ENCODE peak calls at places on chromosomes 16 and 17, in seven cellular contexts. R is K562, T is H1, J is GM12891, K is SK-N-SH, Y is GM12878, A is HepG2. P is an unnamed sample.

GRCh38 chr17:15398291-15398690 is 56.9 kb upstream of the TEKT3 start:
- DNase-seq in R (no peak), T (no peak), J (no peak), K (peak), Y (no peak), A (no peak), P (no peak)

GRCh38 chr17:47275245-47275984 is 21.8 kb downstream of the ITGB3 start:
- DNase-seq in R (peak), T (peak), J (no peak), K (peak), Y (no peak), A (no peak), P (no peak)

GRCh38 chr17:64084086-64084939 is 45.6 kb downstream of the ERN1 start:
- DNase-seq in R (peak), T (no peak), J (no peak), K (no peak), Y (no peak), A (peak), P (no peak)

GRCh38 chr17:9645858-9646555 is 690 bp downstream of the USP43 start:
- DNase-seq in R (peak), T (peak), J (peak), K (peak), Y (no peak), A (peak), P (peak)

GRCh38 chr17:55202906-55203305 is 61.9 kb upstream of the HLF start:
- DNase-seq in R (no peak), T (no peak), J (no peak), K (no peak), Y (no peak), A (no peak), P (no peak)

GRCh38 chr17:50679008-50679544 is 28.6 kb downstream of the ANKRD40 start:
- DNase-seq in R (no peak), T (no peak), J (no peak), K (no peak), Y (no peak), A (peak), P (no peak)

GRCh38 chr17:78179372-78179771 is 7.5 kb downstream of the TK1 start:
- DNase-seq in R (no peak), T (no peak), J (no peak), K (no peak), Y (no peak), A (no peak), P (no peak)

GRCh38 chr17:41580651-41581365 is 5.9 kb downstream of the KRT14 start:
- DNase-seq in R (no peak), T (no peak), J (no peak), K (no peak), Y (no peak), A (no peak), P (no peak)

GRCh38 chr16:5791011-5791410 is 693.4 kb upstream of the EEF2KMT start:
- DNase-seq in R (no peak), T (no peak), J (no peak), K (no peak), Y (no peak), A (no peak), P (no peak)

GRCh38 chr17:1709971-1710806 is at the start of gene TLCD2:
- DNase-seq in R (peak), T (peak), J (no peak), K (peak), Y (no peak), A (no peak), P (no peak)

DNA sequence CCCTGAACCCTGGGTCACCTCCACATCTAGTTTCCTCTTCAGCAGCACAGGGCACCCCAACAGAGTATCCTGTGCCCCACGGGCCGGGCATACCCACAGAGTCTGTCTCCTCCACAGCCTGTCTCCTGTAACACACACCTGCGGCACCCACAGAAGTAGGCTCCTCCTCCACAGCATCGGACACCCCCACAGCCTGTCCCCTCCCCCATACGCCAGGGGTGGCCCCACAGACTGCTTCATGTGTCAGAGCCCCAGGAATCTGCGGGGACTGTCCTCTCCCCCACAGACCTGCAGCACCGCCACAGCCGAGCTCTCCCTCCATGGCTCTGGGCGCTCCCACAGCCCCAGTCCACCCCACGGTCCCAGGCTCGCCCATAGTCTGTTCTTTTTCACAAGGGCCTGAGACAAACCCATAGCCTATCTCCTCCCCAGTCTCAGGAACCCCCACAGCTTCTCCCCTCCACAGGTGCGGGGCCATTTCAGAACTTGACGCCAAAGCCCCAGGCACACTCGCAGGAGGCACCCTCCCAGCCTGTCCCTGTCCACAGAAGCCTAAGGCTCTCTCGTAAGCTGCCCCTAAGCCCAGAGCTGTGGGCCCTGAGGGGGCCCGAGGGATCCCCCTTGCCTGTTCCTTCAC is 1.4 kb downstream of the KIAA0753 start:
- DNase-seq in R (peak), T (no peak), J (no peak), K (no peak), Y (no peak), A (no peak), P (no peak)
- TF ChIP-seq TAF1 in R (no peak), T (no peak), J (no peak), K (no peak), Y (no peak), A (no peak), P (no peak)

DNA sequence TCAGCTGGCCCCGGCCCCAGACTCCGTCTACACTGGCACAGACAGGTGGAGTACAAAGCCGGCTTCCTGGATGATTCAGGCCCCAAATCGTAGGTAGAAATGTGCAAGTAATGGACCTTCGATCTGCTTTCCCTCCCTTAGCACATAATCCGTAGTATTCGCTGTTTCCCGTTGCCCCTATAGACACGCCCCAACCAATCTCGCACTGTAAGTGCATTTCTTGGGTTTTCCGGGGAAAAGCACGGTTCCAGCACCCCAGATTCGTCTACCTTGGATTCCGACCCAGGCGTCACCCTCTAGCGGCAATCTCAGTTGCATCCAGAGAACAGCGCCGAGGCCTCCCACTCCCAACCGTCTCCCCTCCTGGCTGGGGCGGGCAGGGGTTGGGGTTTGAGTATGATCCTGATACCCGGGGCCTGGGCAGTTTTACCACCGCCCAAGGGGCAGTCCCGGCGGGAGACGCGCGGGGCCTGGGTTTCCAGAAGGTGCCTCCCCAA is 12.1 kb upstream of the FOXF1 start:
- DNase-seq in R (no peak), T (no peak), J (no peak), K (no peak), Y (no peak), A (no peak), P (no peak)
- TF ChIP-seq POLR2AphosphoS5 in R (no peak), T (no peak), J (no peak), K (no peak), Y (no peak), A (no peak), P (no peak)

GRCh38 chr17:70938311-70938710 is 769.0 kb downstream of the KCNJ2 start:
- DNase-seq in R (no peak), T (no peak), J (no peak), K (no peak), Y (no peak), A (no peak), P (no peak)
- TF ChIP-seq TAF1 in R (no peak), T (no peak), J (no peak), K (no peak), Y (no peak), A (no peak), P (no peak)

DNA sequence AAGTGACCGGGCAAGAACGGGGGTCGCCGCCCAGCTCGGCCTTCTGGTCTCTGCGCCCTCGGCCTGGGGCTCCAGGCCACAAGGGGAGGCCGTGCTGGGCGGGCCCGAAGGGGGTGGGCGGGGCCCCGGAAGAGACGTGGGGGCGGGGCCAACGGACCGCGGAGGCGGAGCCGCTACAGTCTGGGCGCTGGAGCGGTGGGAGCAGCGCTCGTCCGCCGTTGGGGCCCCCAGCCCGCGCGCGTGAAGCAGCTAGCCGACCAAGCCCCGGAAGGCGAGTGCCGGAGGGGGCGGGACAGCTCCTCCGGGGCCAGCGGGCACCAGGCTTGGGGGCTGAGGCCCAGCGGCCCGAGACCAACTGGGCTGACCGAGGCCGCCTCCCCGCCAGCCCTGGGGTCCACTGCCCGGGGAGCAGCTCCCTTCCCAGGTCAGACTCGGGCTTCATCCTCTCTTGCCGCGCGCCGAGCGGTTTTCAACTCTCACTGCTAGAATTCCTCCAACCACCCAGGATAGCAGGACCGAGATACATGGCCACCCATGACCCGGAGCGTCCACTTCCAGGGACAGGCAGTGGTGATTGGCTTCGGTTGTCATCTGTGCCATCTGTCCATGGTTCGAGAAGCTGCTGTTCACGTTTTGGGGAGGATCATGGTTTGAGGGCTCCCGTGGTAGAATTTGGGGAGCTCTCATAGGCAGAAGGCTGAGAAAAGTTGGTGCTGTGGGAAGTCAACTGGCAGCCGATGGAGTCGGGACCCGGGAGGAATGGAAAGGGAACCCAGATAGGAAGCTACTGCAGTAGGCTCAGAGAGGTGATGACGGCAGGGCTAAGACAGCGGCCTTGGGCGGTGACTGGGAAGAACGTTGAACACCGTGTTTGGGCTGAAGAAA is 44.6 kb upstream of the LCMT1 start:
- DNase-seq in R (peak), T (peak), J (peak), K (peak), Y (no peak), A (peak), P (peak)
- TF ChIP-seq POLR2AphosphoS5 in R (peak), T (peak), J (no peak), K (peak), Y (no peak), A (peak), P (peak)

GRCh38 chr17:44522883-44523671 is 19.9 kb upstream of the GPATCH8 start:
- DNase-seq in R (peak), T (peak), J (peak), K (peak), Y (peak), A (peak), P (peak)
- TF ChIP-seq TAF1 in R (no peak), T (no peak), J (no peak), K (no peak), Y (no peak), A (no peak), P (no peak)

GRCh38 chr16:16021020-16021419 is 71.6 kb downstream of the ABCC1 start:
- DNase-seq in R (no peak), T (no peak), J (no peak), K (no peak), Y (no peak), A (no peak), P (no peak)
- TF ChIP-seq POLR2AphosphoS5 in R (no peak), T (no peak), J (no peak), K (no peak), Y (no peak), A (no peak), P (no peak)

GRCh38 chr16:31179153-31179746 is 689 bp upstream of the FUS start:
- DNase-seq in R (no peak), T (no peak), J (no peak), K (no peak), Y (no peak), A (no peak), P (no peak)

GRCh38 chr16:31179747-31180458 is at the start of gene FUS:
- DNase-seq in R (peak), T (peak), J (peak), K (peak), Y (peak), A (peak), P (peak)

GRCh38 chr16:31183432-31184428 is 3.8 kb downstream of the FUS start:
- DNase-seq in R (no peak), T (no peak), J (no peak), K (no peak), Y (no peak), A (no peak), P (no peak)

GRCh38 chr16:31182391-31182790 is 2.5 kb downstream of the FUS start:
- DNase-seq in R (no peak), T (no peak), J (no peak), K (no peak), Y (no peak), A (no peak), P (no peak)

GRCh38 chr16:31181102-31181830 is 1.3 kb downstream of the FUS start:
- DNase-seq in R (peak), T (no peak), J (no peak), K (no peak), Y (no peak), A (no peak), P (no peak)
- TF ChIP-seq TAF1 in R (no peak), T (no peak), J (no peak), K (no peak), Y (no peak), A (no peak), P (no peak)

DNA sequence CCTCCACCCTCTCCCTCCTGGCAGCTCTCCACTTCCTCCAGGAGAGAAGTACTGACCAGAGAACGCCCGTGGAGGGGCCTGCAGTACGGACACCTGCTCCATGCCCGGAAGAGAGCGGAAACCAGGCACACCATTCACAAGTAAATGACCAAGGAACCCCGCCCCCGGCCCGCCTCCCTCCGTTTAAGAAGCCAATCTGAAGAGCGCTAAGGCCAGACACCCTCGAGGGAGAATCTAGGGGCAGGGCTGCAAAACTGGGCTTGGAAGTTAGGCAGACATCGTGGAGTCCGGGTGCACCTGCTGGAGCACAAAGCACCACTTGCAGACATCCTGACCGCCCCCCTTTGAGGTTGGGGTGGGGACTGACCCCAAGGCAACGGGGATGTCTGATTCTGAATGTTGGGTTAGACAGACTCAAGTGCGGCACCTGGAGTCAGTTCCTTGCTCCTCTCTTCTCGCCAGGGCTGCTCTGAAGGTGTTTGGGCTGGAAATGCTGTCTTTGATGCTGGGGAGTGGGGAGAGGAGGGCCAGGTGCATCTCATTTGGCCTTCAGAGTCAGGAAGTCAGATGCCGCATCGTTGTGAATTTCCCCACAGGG is 964 bp upstream of the FAAP100 start:
- DNase-seq in R (peak), T (peak), J (peak), K (peak), Y (peak), A (peak), P (peak)
- TF ChIP-seq POLR2AphosphoS5 in R (no peak), T (no peak), J (no peak), K (peak), Y (peak), A (peak), P (peak)

GRCh38 chr16:29151317-29151716 is 166.5 kb downstream of the LAT start:
- DNase-seq in R (no peak), T (no peak), J (no peak), K (no peak), Y (no peak), A (peak), P (no peak)

GRCh38 chr16:29156511-29156910 is 171.7 kb downstream of the LAT start:
- DNase-seq in R (no peak), T (no peak), J (no peak), K (no peak), Y (no peak), A (no peak), P (no peak)

GRCh38 chr16:29158031-29158430 is 173.2 kb downstream of the LAT start:
- DNase-seq in R (no peak), T (no peak), J (no peak), K (peak), Y (no peak), A (no peak), P (no peak)

GRCh38 chr16:29154100-29154499 is 169.2 kb downstream of the LAT start:
- DNase-seq in R (no peak), T (no peak), J (no peak), K (no peak), Y (no peak), A (no peak), P (no peak)

GRCh38 chr16:29154676-29155121 is 169.8 kb downstream of the LAT start:
- DNase-seq in R (no peak), T (no peak), J (no peak), K (no peak), Y (no peak), A (no peak), P (no peak)
- TF ChIP-seq TAF1 in R (no peak), T (no peak), J (no peak), K (no peak), Y (no peak), A (no peak), P (no peak)

P was measured in GM12892.